ENCODE peak calls at places on chromosomes 16 and 17, in ten cellular contexts. One of them, this sample, is unnamed.

GRCh38 chr17:57833597-57833939 is 16.3 kb downstream of the MRPS23 start:
- DNase-seq in NCI-H1694: no peak
- DNase-seq in GOT3: no peak
- DNase-seq in mucosa of descending colon: no peak
- DNase-seq in left kidney: no peak
- DNase-seq in CD4-positive, alpha-beta T cell: no peak
- DNase-seq in activated naive CD4-positive, alpha-beta T cell treated with anti-CD3 and anti-CD28 coated beads for 36 hours: no peak
- DNase-seq in brain microvascular endothelial cell: no peak
- DNase-seq in progenitor cell of endocrine pancreas: no peak
- DNase-seq in endothelial cell: no peak
- DNase-seq in this sample: no peak

GRCh38 chr16:88967800-88968588 is 9.0 kb downstream of the CBFA2T3 start:
- DNase-seq in NCI-H1694: no peak
- DNase-seq in GOT3: no peak
- DNase-seq in mucosa of descending colon: peak
- DNase-seq in left kidney: no peak
- DNase-seq in CD4-positive, alpha-beta T cell: no peak
- DNase-seq in activated naive CD4-positive, alpha-beta T cell treated with anti-CD3 and anti-CD28 coated beads for 36 hours: peak
- DNase-seq in brain microvascular endothelial cell: no peak
- DNase-seq in progenitor cell of endocrine pancreas: no peak
- DNase-seq in endothelial cell: no peak
- DNase-seq in this sample: peak

GRCh38 chr17:2396568-2397246 is 4.2 kb downstream of the MNT start:
- DNase-seq in NCI-H1694: no peak
- DNase-seq in GOT3: peak
- DNase-seq in mucosa of descending colon: peak
- DNase-seq in left kidney: peak
- DNase-seq in CD4-positive, alpha-beta T cell: peak
- DNase-seq in activated naive CD4-positive, alpha-beta T cell treated with anti-CD3 and anti-CD28 coated beads for 36 hours: peak
- DNase-seq in brain microvascular endothelial cell: peak
- DNase-seq in progenitor cell of endocrine pancreas: peak
- DNase-seq in endothelial cell: peak
- DNase-seq in this sample: no peak

GRCh38 chr17:7831233-7831632 is 2.8 kb upstream of the KDM6B start:
- DNase-seq in NCI-H1694: no peak
- DNase-seq in GOT3: no peak
- DNase-seq in mucosa of descending colon: no peak
- DNase-seq in left kidney: no peak
- DNase-seq in CD4-positive, alpha-beta T cell: no peak
- DNase-seq in activated naive CD4-positive, alpha-beta T cell treated with anti-CD3 and anti-CD28 coated beads for 36 hours: no peak
- DNase-seq in brain microvascular endothelial cell: no peak
- DNase-seq in progenitor cell of endocrine pancreas: no peak
- DNase-seq in endothelial cell: no peak
- DNase-seq in this sample: no peak

GRCh38 chr17:68771867-68772515 is 170.8 kb upstream of the FAM20A start:
- DNase-seq in NCI-H1694: peak
- DNase-seq in GOT3: no peak
- DNase-seq in mucosa of descending colon: no peak
- DNase-seq in left kidney: peak
- DNase-seq in CD4-positive, alpha-beta T cell: no peak
- DNase-seq in activated naive CD4-positive, alpha-beta T cell treated with anti-CD3 and anti-CD28 coated beads for 36 hours: no peak
- DNase-seq in brain microvascular endothelial cell: peak
- DNase-seq in progenitor cell of endocrine pancreas: no peak
- DNase-seq in endothelial cell: no peak
- DNase-seq in this sample: no peak

GRCh38 chr17:62614142-62614541 is 13.3 kb upstream of the MRC2 start:
- DNase-seq in NCI-H1694: no peak
- DNase-seq in GOT3: no peak
- DNase-seq in mucosa of descending colon: no peak
- DNase-seq in left kidney: peak
- DNase-seq in CD4-positive, alpha-beta T cell: no peak
- DNase-seq in activated naive CD4-positive, alpha-beta T cell treated with anti-CD3 and anti-CD28 coated beads for 36 hours: no peak
- DNase-seq in brain microvascular endothelial cell: peak
- DNase-seq in progenitor cell of endocrine pancreas: no peak
- DNase-seq in endothelial cell: no peak
- DNase-seq in this sample: no peak

GRCh38 chr17:45357364-45357997 is 40.7 kb upstream of the MAP3K14 start:
- DNase-seq in NCI-H1694: no peak
- DNase-seq in GOT3: no peak
- DNase-seq in mucosa of descending colon: no peak
- DNase-seq in left kidney: no peak
- DNase-seq in CD4-positive, alpha-beta T cell: no peak
- DNase-seq in activated naive CD4-positive, alpha-beta T cell treated with anti-CD3 and anti-CD28 coated beads for 36 hours: no peak
- DNase-seq in brain microvascular endothelial cell: no peak
- DNase-seq in progenitor cell of endocrine pancreas: no peak
- DNase-seq in endothelial cell: no peak
- DNase-seq in this sample: no peak

GRCh38 chr17:45293413-45294211 is 23.2 kb downstream of the MAP3K14 start:
- DNase-seq in NCI-H1694: no peak
- DNase-seq in GOT3: peak
- DNase-seq in mucosa of descending colon: peak
- DNase-seq in left kidney: peak
- DNase-seq in CD4-positive, alpha-beta T cell: no peak
- DNase-seq in activated naive CD4-positive, alpha-beta T cell treated with anti-CD3 and anti-CD28 coated beads for 36 hours: peak
- DNase-seq in brain microvascular endothelial cell: peak
- DNase-seq in progenitor cell of endocrine pancreas: no peak
- DNase-seq in endothelial cell: no peak
- DNase-seq in this sample: no peak

GRCh38 chr17:36485805-36486203 is 677 bp upstream of the ZNHIT3 start:
- DNase-seq in NCI-H1694: no peak
- DNase-seq in GOT3: no peak
- DNase-seq in mucosa of descending colon: no peak
- DNase-seq in left kidney: no peak
- DNase-seq in CD4-positive, alpha-beta T cell: no peak
- DNase-seq in activated naive CD4-positive, alpha-beta T cell treated with anti-CD3 and anti-CD28 coated beads for 36 hours: no peak
- DNase-seq in brain microvascular endothelial cell: no peak
- DNase-seq in progenitor cell of endocrine pancreas: no peak
- DNase-seq in endothelial cell: no peak
- DNase-seq in this sample: no peak

GRCh38 chr17:12231027-12231682 is 210.5 kb downstream of the MAP2K4 start:
- DNase-seq in NCI-H1694: no peak
- DNase-seq in GOT3: no peak
- DNase-seq in mucosa of descending colon: no peak
- DNase-seq in left kidney: no peak
- DNase-seq in CD4-positive, alpha-beta T cell: no peak
- DNase-seq in activated naive CD4-positive, alpha-beta T cell treated with anti-CD3 and anti-CD28 coated beads for 36 hours: no peak
- DNase-seq in brain microvascular endothelial cell: peak
- DNase-seq in progenitor cell of endocrine pancreas: no peak
- DNase-seq in endothelial cell: no peak
- DNase-seq in this sample: no peak

GRCh38 chr17:27456681-27457404 is 595 bp downstream of the KSR1 start:
- DNase-seq in NCI-H1694: no peak
- DNase-seq in GOT3: no peak
- DNase-seq in mucosa of descending colon: peak
- DNase-seq in left kidney: no peak
- DNase-seq in CD4-positive, alpha-beta T cell: no peak
- DNase-seq in activated naive CD4-positive, alpha-beta T cell treated with anti-CD3 and anti-CD28 coated beads for 36 hours: peak
- DNase-seq in brain microvascular endothelial cell: no peak
- DNase-seq in progenitor cell of endocrine pancreas: no peak
- DNase-seq in endothelial cell: peak
- DNase-seq in this sample: no peak

GRCh38 chr16:19704321-19705130 is 13.5 kb downstream of the KNOP1 start:
- DNase-seq in NCI-H1694: no peak
- DNase-seq in GOT3: no peak
- DNase-seq in mucosa of descending colon: no peak
- DNase-seq in left kidney: no peak
- DNase-seq in CD4-positive, alpha-beta T cell: no peak
- DNase-seq in activated naive CD4-positive, alpha-beta T cell treated with anti-CD3 and anti-CD28 coated beads for 36 hours: no peak
- DNase-seq in brain microvascular endothelial cell: peak
- DNase-seq in progenitor cell of endocrine pancreas: no peak
- DNase-seq in endothelial cell: no peak
- DNase-seq in this sample: no peak

GRCh38 chr17:80968602-80969029 is 23.0 kb upstream of the CHMP6 start:
- DNase-seq in NCI-H1694: peak
- DNase-seq in GOT3: no peak
- DNase-seq in mucosa of descending colon: no peak
- DNase-seq in left kidney: no peak
- DNase-seq in CD4-positive, alpha-beta T cell: no peak
- DNase-seq in activated naive CD4-positive, alpha-beta T cell treated with anti-CD3 and anti-CD28 coated beads for 36 hours: no peak
- DNase-seq in brain microvascular endothelial cell: no peak
- DNase-seq in progenitor cell of endocrine pancreas: no peak
- DNase-seq in endothelial cell: no peak
- DNase-seq in this sample: no peak

GRCh38 chr16:69286941-69287713 is 24.0 kb upstream of the VPS4A start:
- DNase-seq in NCI-H1694: peak
- DNase-seq in GOT3: no peak
- DNase-seq in mucosa of descending colon: peak
- DNase-seq in left kidney: peak
- DNase-seq in CD4-positive, alpha-beta T cell: peak
- DNase-seq in activated naive CD4-positive, alpha-beta T cell treated with anti-CD3 and anti-CD28 coated beads for 36 hours: peak
- DNase-seq in brain microvascular endothelial cell: peak
- DNase-seq in progenitor cell of endocrine pancreas: no peak
- DNase-seq in endothelial cell: peak
- DNase-seq in this sample: peak

GRCh38 chr16:17519041-17519440 is 48.3 kb upstream of the XYLT1 start:
- DNase-seq in NCI-H1694: no peak
- DNase-seq in GOT3: no peak
- DNase-seq in mucosa of descending colon: no peak
- DNase-seq in left kidney: no peak
- DNase-seq in CD4-positive, alpha-beta T cell: no peak
- DNase-seq in activated naive CD4-positive, alpha-beta T cell treated with anti-CD3 and anti-CD28 coated beads for 36 hours: no peak
- DNase-seq in brain microvascular endothelial cell: no peak
- DNase-seq in progenitor cell of endocrine pancreas: no peak
- DNase-seq in endothelial cell: no peak
- DNase-seq in this sample: no peak

GRCh38 chr16:19382887-19383816 is 34.5 kb upstream of the TMC5 start:
- DNase-seq in NCI-H1694: no peak
- DNase-seq in GOT3: no peak
- DNase-seq in mucosa of descending colon: no peak
- DNase-seq in left kidney: no peak
- DNase-seq in CD4-positive, alpha-beta T cell: no peak
- DNase-seq in activated naive CD4-positive, alpha-beta T cell treated with anti-CD3 and anti-CD28 coated beads for 36 hours: no peak
- DNase-seq in brain microvascular endothelial cell: no peak
- DNase-seq in progenitor cell of endocrine pancreas: no peak
- DNase-seq in endothelial cell: no peak
- DNase-seq in this sample: no peak

GRCh38 chr16:67104061-67104460 is 5.7 kb upstream of the PHAF1 start:
- DNase-seq in NCI-H1694: no peak
- DNase-seq in GOT3: no peak
- DNase-seq in mucosa of descending colon: peak
- DNase-seq in left kidney: peak
- DNase-seq in CD4-positive, alpha-beta T cell: no peak
- DNase-seq in activated naive CD4-positive, alpha-beta T cell treated with anti-CD3 and anti-CD28 coated beads for 36 hours: no peak
- DNase-seq in brain microvascular endothelial cell: no peak
- DNase-seq in progenitor cell of endocrine pancreas: no peak
- DNase-seq in endothelial cell: peak
- DNase-seq in this sample: no peak

GRCh38 chr17:14756469-14756868 is 455.6 kb downstream of the HS3ST3B1 start:
- DNase-seq in NCI-H1694: no peak
- DNase-seq in GOT3: no peak
- DNase-seq in mucosa of descending colon: no peak
- DNase-seq in left kidney: peak
- DNase-seq in CD4-positive, alpha-beta T cell: no peak
- DNase-seq in activated naive CD4-positive, alpha-beta T cell treated with anti-CD3 and anti-CD28 coated beads for 36 hours: no peak
- DNase-seq in brain microvascular endothelial cell: no peak
- DNase-seq in progenitor cell of endocrine pancreas: no peak
- DNase-seq in endothelial cell: no peak
- DNase-seq in this sample: no peak

GRCh38 chr16:3785413-3785812 is 68.1 kb upstream of the TRAP1 start:
- DNase-seq in NCI-H1694: no peak
- DNase-seq in GOT3: no peak
- DNase-seq in mucosa of descending colon: no peak
- DNase-seq in left kidney: no peak
- DNase-seq in CD4-positive, alpha-beta T cell: no peak
- DNase-seq in activated naive CD4-positive, alpha-beta T cell treated with anti-CD3 and anti-CD28 coated beads for 36 hours: no peak
- DNase-seq in brain microvascular endothelial cell: no peak
- DNase-seq in progenitor cell of endocrine pancreas: no peak
- DNase-seq in endothelial cell: no peak
- DNase-seq in this sample: no peak

GRCh38 chr17:81253358-81254131 is 14.4 kb downstream of the NDUFAF8 start:
- DNase-seq in NCI-H1694: peak
- DNase-seq in GOT3: no peak
- DNase-seq in mucosa of descending colon: peak
- DNase-seq in left kidney: peak
- DNase-seq in CD4-positive, alpha-beta T cell: peak
- DNase-seq in activated naive CD4-positive, alpha-beta T cell treated with anti-CD3 and anti-CD28 coated beads for 36 hours: peak
- DNase-seq in brain microvascular endothelial cell: peak
- DNase-seq in progenitor cell of endocrine pancreas: no peak
- DNase-seq in endothelial cell: peak
- DNase-seq in this sample: peak

GRCh38 chr17:38881600-38882191 is 11.8 kb downstream of the LASP1 start:
- DNase-seq in NCI-H1694: no peak
- DNase-seq in GOT3: no peak
- DNase-seq in mucosa of descending colon: peak
- DNase-seq in left kidney: peak
- DNase-seq in CD4-positive, alpha-beta T cell: no peak
- DNase-seq in activated naive CD4-positive, alpha-beta T cell treated with anti-CD3 and anti-CD28 coated beads for 36 hours: peak
- DNase-seq in brain microvascular endothelial cell: peak
- DNase-seq in progenitor cell of endocrine pancreas: no peak
- DNase-seq in endothelial cell: no peak
- DNase-seq in this sample: no peak

GRCh38 chr17:82030470-82031302 is 792 bp upstream of the RAC3 start:
- DNase-seq in NCI-H1694: peak
- DNase-seq in GOT3: no peak
- DNase-seq in mucosa of descending colon: peak
- DNase-seq in left kidney: peak
- DNase-seq in CD4-positive, alpha-beta T cell: peak
- DNase-seq in activated naive CD4-positive, alpha-beta T cell treated with anti-CD3 and anti-CD28 coated beads for 36 hours: peak
- DNase-seq in brain microvascular endothelial cell: peak
- DNase-seq in progenitor cell of endocrine pancreas: peak
- DNase-seq in endothelial cell: peak
- DNase-seq in this sample: peak

GRCh38 chr17:36673637-36674277 is 72.4 kb downstream of the MRM1 start:
- DNase-seq in NCI-H1694: no peak
- DNase-seq in GOT3: no peak
- DNase-seq in mucosa of descending colon: no peak
- DNase-seq in left kidney: no peak
- DNase-seq in CD4-positive, alpha-beta T cell: no peak
- DNase-seq in activated naive CD4-positive, alpha-beta T cell treated with anti-CD3 and anti-CD28 coated beads for 36 hours: no peak
- DNase-seq in brain microvascular endothelial cell: no peak
- DNase-seq in progenitor cell of endocrine pancreas: no peak
- DNase-seq in endothelial cell: no peak
- DNase-seq in this sample: no peak

GRCh38 chr16:66903544-66904427 is 14.9 kb downstream of the CDH16 start:
- DNase-seq in NCI-H1694: no peak
- DNase-seq in GOT3: no peak
- DNase-seq in mucosa of descending colon: no peak
- DNase-seq in left kidney: no peak
- DNase-seq in CD4-positive, alpha-beta T cell: no peak
- DNase-seq in activated naive CD4-positive, alpha-beta T cell treated with anti-CD3 and anti-CD28 coated beads for 36 hours: no peak
- DNase-seq in brain microvascular endothelial cell: no peak
- DNase-seq in progenitor cell of endocrine pancreas: no peak
- DNase-seq in endothelial cell: no peak
- DNase-seq in this sample: no peak

GRCh38 chr17:1764274-1764673 is 2.4 kb downstream of the SERPINF1 start:
- DNase-seq in NCI-H1694: no peak
- DNase-seq in GOT3: no peak
- DNase-seq in mucosa of descending colon: peak
- DNase-seq in left kidney: peak
- DNase-seq in CD4-positive, alpha-beta T cell: peak
- DNase-seq in activated naive CD4-positive, alpha-beta T cell treated with anti-CD3 and anti-CD28 coated beads for 36 hours: peak
- DNase-seq in brain microvascular endothelial cell: peak
- DNase-seq in progenitor cell of endocrine pancreas: no peak
- DNase-seq in endothelial cell: no peak
- DNase-seq in this sample: no peak